ENCODE peak calls at places on chromosome 21, in ten cellular contexts. Q, S, Z, Y, L, J, C, I, R and D are unnamed samples.

GRCh38 chr21:29896884-29897283 is 42.9 kb downstream of the GRIK1 start:
- DNase-seq in Q (no peak), S (no peak), Z (no peak), Y (no peak), L (no peak), J (no peak), C (no peak), I (no peak), R (no peak), D (no peak)

GRCh38 chr21:15667010-15667409 is 62.8 kb upstream of the USP25 start:
- DNase-seq in Q (no peak), S (no peak), Z (peak; percentile 73), Y (no peak), L (no peak), J (no peak), C (no peak), I (no peak), R (no peak), D (no peak)

GRCh38 chr21:33355996-33356395 is 31.2 kb downstream of the IFNAR1 start:
- DNase-seq in Q (no peak), S (no peak), Z (no peak), Y (no peak), L (no peak), J (no peak), C (no peak), I (no peak), R (no peak), D (no peak)

GRCh38 chr21:34845521-34846213 is 176.9 kb downstream of the CLIC6 start:
- DNase-seq in Q (peak; percentile 75), S (no peak), Z (peak; percentile 90), Y (peak; percentile 53), L (no peak), J (no peak), C (peak; percentile 82), I (no peak), R (peak; percentile 28), D (no peak)

GRCh38 chr21:46171996-46172862 is 12.0 kb downstream of the SPATC1L start:
- DNase-seq in Q (no peak), S (no peak), Z (no peak), Y (no peak), L (no peak), J (peak; percentile 17), C (no peak), I (no peak), R (no peak), D (no peak)

GRCh38 chr21:28427356-28428022 is 565.2 kb downstream of the LTN1 start:
- DNase-seq in Q (no peak), S (no peak), Z (peak; percentile 67), Y (no peak), L (no peak), J (no peak), C (no peak), I (no peak), R (no peak), D (no peak)

GRCh38 chr21:25801217-25802015 is 66.6 kb downstream of the GABPA start:
- DNase-seq in Q (peak; percentile 89), S (peak; percentile 91), Z (peak; percentile 76), Y (peak; percentile 86), L (peak; percentile 68), J (peak; percentile 90), C (peak; percentile 81), I (peak; percentile 91), R (peak; percentile 88), D (peak; percentile 85)

GRCh38 chr21:45469273-45470086 is 64.5 kb downstream of the COL18A1 start:
- DNase-seq in Q (no peak), S (no peak), Z (no peak), Y (no peak), L (peak; percentile 25), J (no peak), C (no peak), I (peak; percentile 61), R (peak; percentile 33), D (no peak)

GRCh38 chr21:35395728-35396127 is 346.6 kb upstream of the RUNX1 start:
- DNase-seq in Q (no peak), S (no peak), Z (peak; percentile 29), Y (no peak), L (no peak), J (no peak), C (no peak), I (no peak), R (no peak), D (no peak)

GRCh38 chr21:36471254-36471723 is 8.6 kb downstream of the CLDN14 start:
- DNase-seq in Q (no peak), S (no peak), Z (peak; percentile 50), Y (no peak), L (no peak), J (no peak), C (no peak), I (no peak), R (no peak), D (no peak)

GRCh38 chr21:14210738-14211137 is at the start of gene LIPI:
- DNase-seq in Q (no peak), S (no peak), Z (no peak), Y (no peak), L (no peak), J (no peak), C (no peak), I (no peak), R (no peak), D (no peak)

GRCh38 chr21:38438476-38438893 is 59.8 kb downstream of the ERG start:
- DNase-seq in Q (no peak), S (no peak), Z (peak; percentile 71), Y (no peak), L (peak; percentile 45), J (no peak), C (no peak), I (peak; percentile 80), R (peak; percentile 10), D (peak; percentile 68)

GRCh38 chr21:44931137-44931500 is 8.7 kb upstream of the SLX9 start:
- DNase-seq in Q (no peak), S (no peak), Z (no peak), Y (peak; percentile 52), L (no peak), J (peak; percentile 89), C (no peak), I (peak; percentile 94), R (peak; percentile 32), D (no peak)

GRCh38 chr21:41321211-41321907 is 4.8 kb downstream of the FAM3B start:
- DNase-seq in Q (no peak), S (no peak), Z (no peak), Y (no peak), L (no peak), J (no peak), C (no peak), I (no peak), R (no peak), D (no peak)
- H3K36me3 ChIP-seq in Q (no peaks in the 10 kb centered on the region), S (no peaks in the 10 kb centered on the region), Z (no peaks in the 10 kb centered on the region), Y (no peaks in the 10 kb centered on the region), L (no peaks in the 10 kb centered on the region), J (peaks cover 4% of the 10 kb centered on the region), C (no peaks in the 10 kb centered on the region), I (no peaks in the 10 kb centered on the region), R (no peaks in the 10 kb centered on the region), D (no peaks in the 10 kb centered on the region)

GRCh38 chr21:43919283-43919682 is 54.3 kb downstream of the AGPAT3 start:
- DNase-seq in Q (no peak), S (no peak), Z (no peak), Y (no peak), L (no peak), J (no peak), C (no peak), I (no peak), R (no peak), D (no peak)

GRCh38 chr21:43916691-43917514 is 51.9 kb downstream of the AGPAT3 start:
- DNase-seq in Q (no peak), S (peak; percentile 4), Z (peak; percentile 21), Y (no peak), L (no peak), J (peak; percentile 66), C (no peak), I (peak; percentile 91), R (no peak), D (no peak)

GRCh38 chr21:43918385-43918947 is 53.4 kb downstream of the AGPAT3 start:
- DNase-seq in Q (no peak), S (no peak), Z (no peak), Y (no peak), L (no peak), J (no peak), C (no peak), I (peak; percentile 21), R (no peak), D (no peak)

GRCh38 chr21:43916076-43916475 is 51.1 kb downstream of the AGPAT3 start:
- DNase-seq in Q (no peak), S (no peak), Z (no peak), Y (no peak), L (no peak), J (peak; percentile 24), C (no peak), I (peak; percentile 20), R (no peak), D (no peak)

GRCh38 chr21:43917515-43918384 is 52.7 kb downstream of the AGPAT3 start:
- DNase-seq in Q (peak; percentile 15), S (peak; percentile 0), Z (no peak), Y (peak; percentile 42), L (no peak), J (no peak), C (peak; percentile 55), I (peak; percentile 62), R (no peak), D (no peak)
- H3K4me1 ChIP-seq in Q (peaks cover 8% of the 10 kb centered on the region), S (peaks cover 17% of the 10 kb centered on the region), Z (peaks cover 10% of the 10 kb centered on the region), Y (peaks cover 6% of the 10 kb centered on the region), L (no peaks in the 10 kb centered on the region), J (no peaks in the 10 kb centered on the region), C (peaks cover 27% of the 10 kb centered on the region), I (peaks cover 13% of the 10 kb centered on the region), R (peaks cover 15% of the 10 kb centered on the region), D (peaks cover 19% of the 10 kb centered on the region)

DNA sequence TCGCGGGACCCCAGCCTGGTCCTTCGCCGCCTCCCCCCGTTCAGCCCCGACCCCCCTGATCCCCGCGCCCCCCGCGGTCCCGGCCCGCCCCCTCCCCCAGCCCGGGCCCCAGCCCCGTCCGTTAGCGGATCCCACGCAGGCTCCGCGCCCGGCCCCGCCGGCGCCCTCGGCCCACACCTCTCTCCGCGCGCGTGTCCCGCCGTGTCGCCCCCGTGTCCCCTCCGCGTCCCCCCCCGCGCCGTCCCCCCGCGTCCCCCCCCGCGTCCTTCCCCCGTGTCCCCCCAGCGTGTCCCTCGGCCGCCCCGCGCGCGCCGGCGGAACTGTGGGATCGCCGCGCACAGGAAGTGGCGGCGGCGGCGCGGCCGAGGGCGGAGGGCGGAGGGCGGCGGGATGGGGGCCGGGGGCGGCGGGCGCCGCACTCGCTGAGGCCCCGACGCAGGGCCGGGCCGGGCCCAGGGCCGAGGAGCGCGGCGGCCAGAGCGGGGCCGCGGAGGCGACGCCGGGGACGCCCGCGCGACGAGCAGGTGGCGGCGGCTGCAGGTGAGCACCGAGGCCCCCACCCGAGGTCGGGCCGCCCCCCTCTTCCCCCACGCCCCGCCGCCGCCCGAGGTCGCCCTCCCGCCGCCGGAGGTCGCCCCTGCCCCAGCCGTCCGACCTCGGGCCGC is at the start of gene AGPAT3:
- DNase-seq in Q (no peak), S (peak; percentile 31), Z (no peak), Y (no peak), L (no peak), J (no peak), C (no peak), I (peak; percentile 83), R (no peak), D (peak; percentile 27)
- TF ChIP-seq POLR2A in Q (no peak), S (no peak), Z (no peak), Y (no peak), L (no peak), J (no peak), C (no peak), I (no peak), R (no peak), D (no peak)

GRCh38 chr21:21631961-21632360 is 633.8 kb downstream of the NCAM2 start:
- DNase-seq in Q (no peak), S (no peak), Z (peak; percentile 17), Y (no peak), L (no peak), J (no peak), C (no peak), I (no peak), R (no peak), D (peak; percentile 55)

GRCh38 chr21:21632926-21633325 is 634.7 kb downstream of the NCAM2 start:
- DNase-seq in Q (no peak), S (no peak), Z (no peak), Y (no peak), L (no peak), J (no peak), C (no peak), I (no peak), R (no peak), D (no peak)
- H3K36me3 ChIP-seq in Q (no peaks in the 10 kb centered on the region), S (no peaks in the 10 kb centered on the region), Z (no peaks in the 10 kb centered on the region), Y (no peaks in the 10 kb centered on the region), L (no peaks in the 10 kb centered on the region), J (no peaks in the 10 kb centered on the region), C (no peaks in the 10 kb centered on the region), I (no peaks in the 10 kb centered on the region), R (no peaks in the 10 kb centered on the region), D (no peaks in the 10 kb centered on the region)